ENCODE peak calls at places on chromosomes 11 and 22, in five cellular contexts. T, C, H, J and Q are unnamed samples.

GRCh38 chr11:134069426-134069921 is 602 bp downstream of the JAM3 start:
- DNase-seq in T (no peak), C (peak), H (no peak), J (peak), Q (peak)

GRCh38 chr11:9250139-9250582 is 15.0 kb downstream of the DENND5A start:
- DNase-seq in T (no peak), C (no peak), H (no peak), J (no peak), Q (no peak)

GRCh38 chr11:12150831-12151382 is 40.5 kb downstream of the MICAL2 start:
- DNase-seq in T (no peak), C (no peak), H (no peak), J (peak), Q (no peak)

GRCh38 chr11:126489791-126490190 is 134.3 kb downstream of the ST3GAL4 start:
- DNase-seq in T (no peak), C (no peak), H (no peak), J (peak), Q (no peak)

GRCh38 chr11:13962562-13963168 is at the start of gene SPON1:
- DNase-seq in T (no peak), C (peak), H (no peak), J (peak), Q (peak)

GRCh38 chr11:33452806-33453205 is 195.6 kb downstream of the HIPK3 start:
- DNase-seq in T (no peak), C (no peak), H (peak), J (peak), Q (no peak)

GRCh38 chr11:108965602-108966001 is 300.7 kb downstream of the DDX10 start:
- DNase-seq in T (no peak), C (no peak), H (peak), J (peak), Q (no peak)

GRCh38 chr11:19450282-19450681 is 209.5 kb upstream of the E2F8 start:
- DNase-seq in T (no peak), C (no peak), H (no peak), J (no peak), Q (no peak)

GRCh38 chr11:83473771-83474170 is 187.6 kb upstream of the CCDC90B start:
- DNase-seq in T (no peak), C (no peak), H (no peak), J (no peak), Q (no peak)

DNA sequence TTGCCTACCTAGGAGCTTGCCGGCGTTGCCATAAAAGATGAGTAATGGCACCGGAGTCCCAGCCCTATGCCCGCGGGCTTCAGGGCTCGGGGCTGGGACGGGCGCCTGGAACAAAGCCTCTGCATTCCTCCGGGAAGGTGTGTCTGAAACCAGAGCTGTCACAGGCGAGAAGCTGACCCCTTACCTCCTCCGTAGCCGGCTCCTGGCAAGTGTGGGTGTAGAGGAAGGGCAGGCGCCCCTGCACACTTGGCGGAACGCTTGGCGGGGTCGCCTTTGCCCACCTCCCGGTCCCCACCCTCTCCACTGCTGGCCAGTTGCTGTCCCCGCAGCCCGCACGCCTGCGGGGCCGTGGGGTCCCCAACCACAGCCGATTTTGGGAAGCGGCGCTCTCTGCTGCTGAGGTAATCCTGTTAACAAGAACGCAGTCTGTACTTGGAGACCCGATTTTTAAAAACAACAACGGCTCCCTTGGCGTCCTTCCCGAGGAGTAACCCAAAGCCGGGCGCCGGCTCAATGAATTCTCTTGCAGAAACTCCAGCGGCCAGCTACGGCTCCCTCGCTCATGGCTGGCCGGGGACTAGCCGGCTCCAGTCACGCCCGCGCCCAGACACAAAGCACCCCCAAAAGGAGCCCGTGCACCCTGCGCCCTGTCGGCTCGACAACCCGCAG is 89.3 kb downstream of the PLEKHA7 start:
- DNase-seq in T (peak), C (peak), H (peak), J (no peak), Q (peak)
- H3K4me3 ChIP-seq in T (peak), C (peak), H (peak), J (no peak), Q (no peak)

DNA sequence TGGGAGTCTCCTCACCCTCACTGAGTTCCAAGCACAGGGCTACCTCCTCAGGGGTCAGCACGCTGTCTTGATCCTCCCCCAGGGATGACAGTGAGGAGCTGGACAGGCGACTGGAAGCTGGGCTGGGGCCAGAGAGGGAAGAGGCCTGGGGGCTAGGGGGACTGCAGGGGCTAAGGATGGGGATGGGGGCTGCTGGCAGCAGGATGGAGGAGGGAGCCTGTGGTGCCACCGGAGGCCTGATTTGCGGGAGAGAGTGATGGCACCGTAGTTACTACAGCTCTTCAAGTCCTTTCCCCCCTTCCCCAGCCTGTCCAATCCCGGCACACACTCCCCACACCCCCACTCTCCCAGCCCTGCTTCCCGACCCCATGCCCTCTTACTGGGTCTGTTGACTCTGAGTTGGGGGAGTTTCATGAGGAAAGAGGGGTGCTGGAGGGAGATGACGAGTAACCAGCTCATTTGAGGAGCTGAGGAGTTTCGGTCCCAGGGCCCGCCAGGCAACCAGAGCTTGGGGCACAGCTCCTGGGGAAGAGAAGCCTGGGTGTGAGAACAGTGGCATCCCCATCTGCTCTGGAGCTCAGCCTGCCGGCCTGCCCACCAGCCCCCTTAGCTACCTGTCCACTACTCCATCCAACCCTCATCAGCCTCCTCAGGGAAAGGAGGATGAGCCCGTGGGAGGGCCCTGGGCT is 10.5 kb downstream of the ROBO4 start:
- DNase-seq in T (no peak), C (no peak), H (no peak), J (no peak), Q (no peak)
- TF ChIP-seq POLR2A in T (no peak), C (no peak), H (no peak), J (no peak), Q (no peak)

GRCh38 chr11:87661270-87661669 is 514.0 kb downstream of the RAB38 start:
- DNase-seq in T (no peak), C (no peak), H (no peak), J (no peak), Q (no peak)
- TF ChIP-seq CTCF in T (no peak), C (no peak), H (no peak), J (no peak), Q (no peak)

DNA sequence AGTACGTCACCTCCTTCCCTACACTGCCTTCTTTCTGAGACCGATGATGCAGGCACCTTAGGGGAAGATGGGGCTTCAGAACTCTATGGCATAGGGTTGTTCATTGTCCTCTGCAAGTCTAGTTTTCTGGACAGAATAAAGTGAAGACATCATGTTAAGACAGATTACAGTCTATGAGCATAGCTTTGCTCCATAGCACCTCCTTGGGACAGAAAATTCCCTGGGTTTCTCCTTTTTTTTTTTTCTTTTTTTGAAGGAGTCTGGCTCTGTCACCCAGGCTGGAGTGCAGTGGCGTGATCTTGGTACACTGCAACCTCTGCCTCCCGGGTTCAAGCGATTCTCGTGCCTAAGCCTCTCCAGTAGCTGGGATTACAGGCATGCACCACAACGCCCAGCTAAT is 119.8 kb upstream of the CADM1 start:
- DNase-seq in T (no peak), C (no peak), H (no peak), J (no peak), Q (no peak)
- H3K4me3 ChIP-seq in T (no peak), C (no peak), H (no peak), J (no peak), Q (no peak)

DNA sequence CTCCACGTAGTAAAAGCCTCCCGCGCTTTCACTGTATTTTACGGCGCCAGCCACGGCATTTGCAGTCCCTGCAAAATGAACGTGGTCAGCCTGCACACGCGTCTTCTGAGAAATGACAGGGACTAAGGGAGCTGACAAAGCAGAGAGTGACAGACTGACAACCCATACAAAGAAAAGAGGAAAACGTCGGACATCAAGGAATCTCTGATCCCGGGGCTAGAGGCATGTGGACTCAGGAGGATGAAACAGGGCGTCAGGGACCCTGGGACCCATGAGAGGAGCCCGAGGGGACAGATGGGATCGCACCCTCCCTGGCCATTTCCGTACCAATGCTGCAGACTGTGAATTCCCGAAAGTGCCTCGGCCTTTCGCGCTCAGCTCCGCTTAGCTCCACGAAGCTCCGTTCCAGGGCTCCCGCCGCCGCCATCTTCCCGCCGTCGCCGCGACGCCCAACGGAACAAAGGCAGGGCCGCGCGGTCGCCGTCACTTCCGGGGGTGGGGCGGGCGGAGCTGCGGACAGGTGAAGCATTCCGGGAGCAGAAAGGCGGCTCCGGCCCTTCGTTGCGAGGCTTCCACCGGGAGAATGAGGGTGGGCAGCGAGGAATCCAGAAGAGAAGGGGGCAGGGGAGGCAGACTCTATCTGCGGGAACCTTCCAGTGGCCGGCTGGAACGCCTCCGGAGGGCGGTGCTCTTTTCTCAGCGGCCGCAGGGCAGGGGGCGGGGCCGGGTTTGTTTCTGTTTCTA is at the start of gene NUP160:
- DNase-seq in T (peak), C (peak), H (peak), J (peak), Q (peak)
- TF ChIP-seq POLR2A in T (peak), C (peak), H (peak), J (peak), Q (peak)

GRCh38 chr11:118998822-118999221 is 884 bp downstream of the CENATAC start:
- DNase-seq in T (no peak), C (no peak), H (peak), J (peak), Q (peak)

GRCh38 chr11:118998388-118998717 is 415 bp downstream of the CENATAC start:
- DNase-seq in T (no peak), C (no peak), H (no peak), J (no peak), Q (no peak)

GRCh38 chr11:118996926-118997626 is 862 bp upstream of the CENATAC start:
- DNase-seq in T (no peak), C (no peak), H (peak), J (peak), Q (no peak)

GRCh38 chr11:119000906-119001305 is 3.0 kb downstream of the CENATAC start:
- DNase-seq in T (no peak), C (no peak), H (no peak), J (peak), Q (no peak)

GRCh38 chr11:118997627-118998387 is at the start of gene CENATAC:
- DNase-seq in T (peak), C (peak), H (peak), J (peak), Q (peak)
- TF ChIP-seq CTCF in T (no peak), C (no peak), H (no peak), J (peak), Q (peak)

GRCh38 chr22:31681625-31682345 is 19.8 kb upstream of the PISD start:
- DNase-seq in T (no peak), C (no peak), H (no peak), J (peak), Q (peak)

GRCh38 chr22:31678748-31679147 is 16.7 kb upstream of the PISD start:
- DNase-seq in T (no peak), C (no peak), H (no peak), J (no peak), Q (no peak)

GRCh38 chr22:31680764-31681624 is 19.0 kb upstream of the PISD start:
- DNase-seq in T (no peak), C (no peak), H (no peak), J (peak), Q (peak)

GRCh38 chr22:31676700-31677099 is 14.7 kb upstream of the PISD start:
- DNase-seq in T (peak), C (peak), H (peak), J (peak), Q (peak)
- H3K4me3 ChIP-seq in T (peak), C (peak), H (peak), J (peak), Q (no peak)

GRCh38 chr22:46054091-46054877 is 77.3 kb upstream of the WNT7B start:
- DNase-seq in T (peak), C (peak), H (no peak), J (peak), Q (peak)
- TF ChIP-seq POLR2A in T (no peak), C (peak), H (no peak), J (no peak), Q (no peak)

GRCh38 chr11:70048279-70049024 is 29.7 kb upstream of the ANO1 start:
- DNase-seq in T (no peak), C (no peak), H (peak), J (no peak), Q (peak)
- TF ChIP-seq CTCF in T (no peak), C (no peak), H (no peak), J (peak), Q (no peak)

GRCh38 chr11:104614117-104614716 is 284.0 kb downstream of the CASP12 start:
- DNase-seq in T (no peak), C (no peak), H (no peak), J (no peak), Q (no peak)
- H3K4me3 ChIP-seq in T (no peak), C (no peak), H (no peak), J (no peak), Q (no peak)